ENCODE peak calls at places on chromosome 18, in six cellular contexts. D is osteocyte, C is right atrium auricular region, U is GM23338, R is lower lobe of right lung, S is psoas muscle. K is an unnamed sample.

GRCh38 chr18:62523631-62524442 is 1.0 kb downstream of the ZCCHC2 start:
- DNase-seq in D (no peak), C (peak), U (peak), R (peak), S (peak), K (peak)

GRCh38 chr18:57943723-57944122 is 100.3 kb upstream of the NEDD4L start:
- DNase-seq in D (no peak), C (no peak), U (no peak), R (no peak), S (no peak), K (no peak)

GRCh38 chr18:34222025-34222395 is 2.7 kb downstream of the NOL4 start:
- DNase-seq in D (no peak), C (no peak), U (peak), R (no peak), S (no peak), K (no peak)

GRCh38 chr18:58762781-58763171 is 91.5 kb downstream of the MALT1 start:
- DNase-seq in D (peak), C (peak), U (no peak), R (no peak), S (no peak), K (no peak)

GRCh38 chr18:75076286-75076685 is 132.7 kb downstream of the PTGR3 start:
- DNase-seq in D (peak), C (peak), U (no peak), R (no peak), S (no peak), K (no peak)

GRCh38 chr18:11591957-11592356 is 17.4 kb upstream of the SLC35G4 start:
- DNase-seq in D (no peak), C (no peak), U (peak), R (no peak), S (no peak), K (no peak)

GRCh38 chr18:36530676-36531405 is 233.3 kb downstream of the FHOD3 start:
- DNase-seq in D (no peak), C (no peak), U (no peak), R (no peak), S (no peak), K (no peak)

GRCh38 chr18:68915066-68915465 is 117.2 kb downstream of the CCDC102B start:
- DNase-seq in D (no peak), C (no peak), U (no peak), R (no peak), S (no peak), K (no peak)

GRCh38 chr18:48330016-48330991 is 78.9 kb downstream of the ZBTB7C start:
- DNase-seq in D (no peak), C (no peak), U (no peak), R (no peak), S (no peak), K (peak)

GRCh38 chr18:47204908-47205522 is 28.9 kb upstream of the IER3IP1 start:
- DNase-seq in D (no peak), C (no peak), U (peak), R (no peak), S (no peak), K (peak)

GRCh38 chr18:45481846-45482245 is 133.4 kb upstream of the SLC14A2 start:
- DNase-seq in D (no peak), C (no peak), U (no peak), R (no peak), S (no peak), K (no peak)

GRCh38 chr18:63063171-63063570 is 256.4 kb downstream of the BCL2 start:
- DNase-seq in D (no peak), C (no peak), U (peak), R (no peak), S (no peak), K (peak)

GRCh38 chr18:51054764-51055163 is 24.8 kb downstream of the SMAD4 start:
- DNase-seq in D (no peak), C (no peak), U (no peak), R (no peak), S (no peak), K (peak)

GRCh38 chr18:58649966-58650816 is 21.1 kb upstream of the MALT1 start:
- DNase-seq in D (no peak), C (no peak), U (no peak), R (no peak), S (no peak), K (peak)

GRCh38 chr18:32612651-32613050 is 142.0 kb upstream of the GAREM1 start:
- DNase-seq in D (no peak), C (no peak), U (no peak), R (no peak), S (no peak), K (no peak)

GRCh38 chr18:28357785-28358401 is 181.0 kb upstream of the CDH2 start:
- DNase-seq in D (no peak), C (no peak), U (peak), R (no peak), S (no peak), K (no peak)

GRCh38 chr18:35905436-35905835 is 67.0 kb upstream of the RMP24 start:
- DNase-seq in D (peak), C (no peak), U (no peak), R (no peak), S (no peak), K (no peak)

GRCh38 chr18:69758458-69758857 is 189.2 kb downstream of the CD226 start:
- DNase-seq in D (no peak), C (no peak), U (no peak), R (no peak), S (no peak), K (peak)

GRCh38 chr18:36309436-36310391 is 12.2 kb downstream of the FHOD3 start:
- DNase-seq in D (peak), C (peak), U (no peak), R (no peak), S (peak), K (peak)

GRCh38 chr18:77321823-77322805 is 72.5 kb downstream of the GALR1 start:
- DNase-seq in D (no peak), C (no peak), U (no peak), R (no peak), S (no peak), K (no peak)

GRCh38 chr18:59721214-59721613 is 24.0 kb upstream of the CCBE1 start:
- DNase-seq in D (no peak), C (no peak), U (no peak), R (no peak), S (no peak), K (no peak)

GRCh38 chr18:32893915-32894314 is 121.1 kb upstream of the KLHL14 start:
- DNase-seq in D (no peak), C (no peak), U (peak), R (no peak), S (no peak), K (no peak)

GRCh38 chr18:80200932-80201672 is 46.2 kb downstream of the PARD6G start:
- DNase-seq in D (no peak), C (peak), U (no peak), R (no peak), S (no peak), K (no peak)

GRCh38 chr18:26685438-26686173 is 137.3 kb upstream of the KCTD1 start:
- DNase-seq in D (no peak), C (no peak), U (peak), R (no peak), S (no peak), K (no peak)

GRCh38 chr18:29378739-29379138 is 1201.8 kb upstream of the CDH2 start:
- DNase-seq in D (no peak), C (no peak), U (no peak), R (no peak), S (no peak), K (no peak)

GRCh38 chr18:76169733-76170132 is 325.3 kb downstream of the ZNF516 start:
- DNase-seq in D (no peak), C (no peak), U (no peak), R (no peak), S (no peak), K (no peak)
- TF ChIP-seq CTCF in D (no peak), C (no peak), U (peak), R (no peak), S (no peak), K (no peak)

DNA sequence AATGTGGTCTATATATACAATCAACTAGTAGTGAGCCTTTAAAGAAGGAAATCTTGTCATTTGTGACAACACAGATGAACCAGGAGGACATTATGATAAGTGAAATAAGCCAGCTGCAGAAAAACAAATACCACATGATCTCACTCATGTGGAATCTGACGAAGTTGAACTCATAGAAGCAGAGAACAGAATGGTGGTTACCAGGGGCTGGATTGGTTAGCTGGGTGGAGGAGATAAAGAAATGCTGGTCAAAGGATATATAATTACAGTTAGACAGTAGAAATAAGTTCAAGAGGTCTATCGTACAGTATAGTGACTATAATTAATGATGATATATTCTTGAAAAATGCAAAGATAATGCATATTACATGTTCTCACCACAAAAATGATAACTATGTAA is 267.9 kb downstream of the FBXO15 start:
- DNase-seq in D (no peak), C (no peak), U (no peak), R (no peak), S (no peak), K (peak)
- TF ChIP-seq CTCF in D (no peak), C (no peak), U (no peak), R (no peak), S (no peak), K (no peak)

GRCh38 chr18:7349181-7349837 is 118.4 kb downstream of the LRRC30 start:
- DNase-seq in D (no peak), C (no peak), U (peak), R (no peak), S (no peak), K (no peak)
- TF ChIP-seq CTCF in D (no peak), C (no peak), U (peak), R (no peak), S (no peak), K (no peak)

GRCh38 chr18:39835303-39836030 is 2119.6 kb upstream of the PIK3C3 start:
- DNase-seq in D (no peak), C (no peak), U (peak), R (no peak), S (no peak), K (no peak)
- TF ChIP-seq CTCF in D (no peak), C (no peak), U (peak), R (no peak), S (no peak), K (peak)

GRCh38 chr18:9613550-9614400 is 584 bp downstream of the PPP4R1 start:
- DNase-seq in D (peak), C (peak), U (peak), R (peak), S (peak), K (peak)
- TF ChIP-seq CTCF in D (peak), C (no peak), U (no peak), R (peak), S (no peak), K (no peak)

DNA sequence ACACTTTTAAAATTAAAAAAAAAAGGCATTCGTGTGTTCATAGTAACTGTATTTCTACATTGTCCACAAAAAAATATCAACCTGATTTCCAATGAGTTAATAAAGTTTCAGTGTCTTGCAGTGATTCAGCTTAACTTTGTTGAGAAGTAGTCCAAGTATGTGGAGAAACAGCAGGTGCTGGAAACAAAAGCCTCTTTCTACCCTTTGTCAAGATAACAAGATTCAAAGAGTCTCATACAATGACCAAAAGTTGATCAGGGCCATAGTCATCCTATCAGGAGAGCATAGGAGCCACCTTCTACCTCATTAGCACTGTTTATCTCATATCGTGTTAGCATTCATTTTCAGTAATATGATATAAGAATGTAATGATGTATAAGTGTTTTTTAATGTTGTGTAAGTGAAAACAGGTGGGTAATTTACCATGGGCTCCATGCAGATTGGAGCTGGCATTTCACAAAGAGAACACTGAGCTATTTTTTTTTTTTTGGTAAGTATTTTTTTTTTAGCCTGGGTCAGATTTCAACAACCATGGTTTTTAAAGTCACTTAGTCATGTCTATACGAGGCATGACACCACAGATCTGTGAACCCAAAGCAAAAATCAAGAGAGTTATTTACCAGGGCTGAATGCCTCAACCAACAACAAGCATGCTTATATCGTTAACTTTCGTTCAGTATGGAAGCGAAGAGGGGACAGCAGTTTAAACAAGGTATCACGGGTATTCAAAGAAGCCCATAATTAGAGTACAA is 165.0 kb upstream of the ZNF521 start:
- DNase-seq in D (no peak), C (no peak), U (no peak), R (no peak), S (no peak), K (no peak)
- TF ChIP-seq CTCF in D (no peak), C (no peak), U (no peak), R (no peak), S (no peak), K (no peak)

DNA sequence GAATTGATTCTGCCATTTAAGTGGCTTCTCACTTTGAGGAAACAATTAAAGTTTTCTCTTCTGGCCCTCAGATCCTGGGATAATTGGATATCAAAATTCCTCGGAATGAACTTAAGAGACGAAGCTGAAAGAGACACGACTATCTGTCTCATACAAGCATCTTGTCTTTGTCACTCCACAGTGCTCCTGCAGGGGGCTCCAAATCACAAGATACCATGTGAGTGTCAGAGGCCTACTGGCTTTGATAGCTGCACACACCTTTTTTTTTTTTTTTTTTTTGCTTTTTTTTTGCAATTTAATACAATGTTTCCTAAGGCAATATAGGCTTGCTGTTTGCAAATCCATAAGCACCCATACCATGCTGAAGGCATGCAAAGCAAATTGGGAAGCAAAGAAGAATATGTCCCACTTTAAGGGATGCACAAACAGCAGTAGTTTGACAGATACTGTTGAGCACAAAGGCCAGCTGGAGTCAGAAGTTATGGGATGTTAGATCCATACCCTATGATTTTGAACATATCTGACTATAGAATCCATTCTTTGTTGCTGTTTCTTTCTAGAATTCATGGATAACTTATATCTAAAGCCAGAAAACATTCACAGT is 109.0 kb upstream of the CBLN2 start:
- DNase-seq in D (no peak), C (no peak), U (peak), R (no peak), S (no peak), K (peak)
- TF ChIP-seq CTCF in D (peak), C (no peak), U (peak), R (peak), S (no peak), K (peak)

K was measured in AG10803.